ENCODE peak calls at places on chromosomes 3 and 15, in ten cellular contexts. J, D, C, P, V, Z, M, R, O and L are unnamed samples.

GRCh38 chr15:57537072-57537471 is 54.6 kb upstream of the MYZAP start:
- DNase-seq in J (peak), D (peak), O (peak), Z (peak), P (peak), V (no peak), R (peak), C (no peak), M (no peak), L (no peak)

GRCh38 chr3:100893590-100893989 is 99.6 kb downstream of the ABI3BP start:
- DNase-seq in D (peak), C (no peak), P (peak), O (peak), M (no peak), R (no peak), Z (peak), J (peak), V (no peak), L (no peak)

GRCh38 chr3:194183271-194183670 is 47.3 kb downstream of the HES1 start:
- DNase-seq in M (no peak), Z (no peak), R (no peak), J (no peak), C (no peak), V (no peak), P (no peak), D (no peak), O (no peak), L (no peak)

GRCh38 chr15:62506217-62506805 is 341.2 kb upstream of the C2CD4B start:
- DNase-seq in P (peak), Z (peak), C (no peak), R (no peak), J (peak), D (no peak), O (peak), V (no peak), M (no peak), L (no peak)

GRCh38 chr3:155443821-155444220 is 150.3 kb upstream of the STRIT1 start:
- DNase-seq in J (no peak), V (no peak), M (no peak), D (no peak), C (no peak), Z (no peak), R (no peak), P (no peak), O (no peak), L (no peak)

GRCh38 chr15:49187537-49188245 is 17.6 kb downstream of the GALK2 start:
- DNase-seq in C (no peak), D (peak), M (no peak), Z (no peak), V (no peak), J (peak), P (no peak), O (peak), R (no peak), L (no peak)

GRCh38 chr3:15055019-15055557 is 10.0 kb downstream of the MRPS25 start:
- DNase-seq in O (peak), P (no peak), V (no peak), J (no peak), D (no peak), R (no peak), C (peak), Z (no peak), M (peak), L (no peak)

GRCh38 chr3:188389711-188390346 is 235.9 kb downstream of the LPP start:
- DNase-seq in P (no peak), C (peak), D (no peak), O (no peak), M (no peak), R (no peak), Z (no peak), J (peak), V (peak), L (peak)

GRCh38 chr3:73624363-73625123 is at the start of gene PDZRN3:
- DNase-seq in M (no peak), J (peak), P (peak), O (peak), C (peak), V (peak), R (peak), D (peak), Z (peak), L (peak)

GRCh38 chr15:41490355-41490754 is 3.3 kb upstream of the ITPKA start:
- DNase-seq in P (peak), V (no peak), O (peak), Z (no peak), D (peak), C (peak), R (peak), M (no peak), J (peak), L (no peak)

GRCh38 chr3:14110699-14111098 is 14.0 kb downstream of the CHCHD4 start:
- DNase-seq in J (peak), C (no peak), O (no peak), R (no peak), V (no peak), D (no peak), Z (no peak), M (no peak), P (no peak), L (no peak)

GRCh38 chr3:183698318-183698731 is 728 bp downstream of the YEATS2 start:
- DNase-seq in O (peak), R (peak), M (peak), Z (peak), C (peak), P (peak), V (peak), D (no peak), J (peak), L (no peak)

GRCh38 chr3:157131861-157132260 is 28.1 kb downstream of the CCNL1 start:
- DNase-seq in C (no peak), Z (no peak), J (peak), P (peak), R (no peak), D (no peak), O (peak), M (no peak), V (no peak), L (no peak)

GRCh38 chr3:170420307-170420821 is 1.7 kb downstream of the CLDN11 start:
- DNase-seq in C (no peak), D (no peak), J (no peak), O (peak), Z (peak), P (no peak), V (no peak), R (no peak), M (no peak), L (no peak)

GRCh38 chr3:174862101-174862500 is 3.0 kb downstream of the NAALADL2 start:
- DNase-seq in D (peak), C (no peak), O (peak), V (no peak), M (no peak), R (peak), J (peak), P (no peak), Z (peak), L (no peak)

GRCh38 chr3:65473746-65474145 is 565.0 kb downstream of the MAGI1 start:
- DNase-seq in J (peak), Z (no peak), P (peak), R (no peak), V (no peak), M (no peak), D (no peak), O (peak), C (no peak), L (no peak)

GRCh38 chr15:85825719-85826118 is 31.0 kb upstream of the KLHL25 start:
- DNase-seq in P (no peak), M (no peak), J (peak), Z (no peak), C (no peak), V (no peak), D (no peak), R (no peak), O (no peak), L (no peak)

GRCh38 chr15:73978896-73979295 is 13.2 kb downstream of the STOML1 start:
- DNase-seq in J (no peak), O (no peak), Z (no peak), R (no peak), C (no peak), V (no peak), P (no peak), M (no peak), D (no peak), L (no peak)

GRCh38 chr15:100248236-100248635 is 93.5 kb downstream of the ADAMTS17 start:
- DNase-seq in O (no peak), R (no peak), D (no peak), Z (no peak), C (no peak), V (no peak), J (no peak), P (no peak), M (no peak), L (no peak)

GRCh38 chr15:93018574-93018973 is 70.4 kb downstream of the RGMA start:
- DNase-seq in C (no peak), O (peak), P (no peak), D (no peak), R (peak), M (no peak), V (no peak), J (no peak), Z (peak), L (no peak)

GRCh38 chr3:141860766-141861513 is 15.5 kb upstream of the ATP1B3 start:
- DNase-seq in Z (no peak), P (peak), J (no peak), C (no peak), R (no peak), D (no peak), O (no peak), V (no peak), M (no peak), L (no peak)

GRCh38 chr15:23629234-23629805 is 18.3 kb downstream of the MAGEL2 start:
- DNase-seq in M (no peak), R (peak), D (no peak), Z (peak), O (peak), J (peak), C (no peak), P (peak), V (no peak), L (no peak)